ENCODE peak calls at places on chromosomes 5 and 9, in five cellular contexts. S is AG09309, E is GM10248, M is left lung, P is HCT116. H is an unnamed sample.

GRCh38 chr9:16136961-16137360 is 584.1 kb downstream of the CCDC171 start:
- DNase-seq in P (no peak), S (peak; percentile 89), M (no peak), E (no peak), H (no peak)

GRCh38 chr5:109882546-109882945 is 192.8 kb downstream of the MAN2A1 start:
- DNase-seq in S (no peak), P (no peak), M (no peak), E (no peak), H (no peak)

GRCh38 chr9:11915699-11916098 is 777.5 kb upstream of the TYRP1 start:
- DNase-seq in S (no peak), M (no peak), E (no peak), P (no peak), H (no peak)

GRCh38 chr5:124570285-124571035 is 176.0 kb downstream of the ZNF608 start:
- DNase-seq in P (no peak), M (no peak), E (no peak), S (no peak), H (no peak)

GRCh38 chr9:126761274-126761673 is 43.6 kb upstream of the ZBTB43 start:
- DNase-seq in E (no peak), M (no peak), S (no peak), P (no peak), H (no peak)

GRCh38 chr9:134422301-134422700 is 96.0 kb downstream of the RXRA start:
- DNase-seq in M (peak; percentile 81), P (no peak), E (no peak), S (no peak), H (no peak)

GRCh38 chr5:112878760-112879159 is 17.7 kb downstream of the SRP19 start:
- DNase-seq in S (no peak), E (peak; percentile 16), P (peak; percentile 19), M (no peak), H (no peak)

GRCh38 chr5:59275537-59276276 is 617.8 kb downstream of the PDE4D start:
- DNase-seq in P (no peak), E (no peak), M (peak; percentile 49), S (no peak), H (no peak)

GRCh38 chr5:138870611-138871010 is 4.5 kb downstream of the LRRTM2 start:
- DNase-seq in S (no peak), P (no peak), E (no peak), M (no peak), H (no peak)

GRCh38 chr9:14080940-14081621 is 232.9 kb downstream of the NFIB start:
- DNase-seq in E (no peak), M (no peak), P (no peak), S (no peak), H (no peak)

GRCh38 chr9:114046237-114046755 is 31.8 kb downstream of the AMBP start:
- DNase-seq in S (no peak), M (no peak), E (no peak), P (no peak), H (no peak)

GRCh38 chr5:54477941-54478478 is 22.5 kb downstream of the HSPB3 start:
- DNase-seq in P (no peak), M (no peak), E (no peak), S (no peak), H (no peak)

GRCh38 chr9:35871514-35871913 is 1.3 kb upstream of the OR13J1 start:
- DNase-seq in P (no peak), E (no peak), S (no peak), M (no peak), H (no peak)

GRCh38 chr5:138282918-138283742 is 8.7 kb upstream of the GFRA3 start:
- DNase-seq in P (peak; percentile 34), E (no peak), S (peak; percentile 24), M (no peak), H (no peak)

GRCh38 chr9:95508242-95508967 is 8.4 kb downstream of the PTCH1 start:
- DNase-seq in S (no peak), E (peak; percentile 31), M (no peak), P (no peak), H (no peak)

GRCh38 chr9:93319992-93320490 is 131.4 kb upstream of the FAM120A start:
- DNase-seq in E (no peak), P (no peak), S (no peak), M (no peak), H (no peak)

GRCh38 chr9:134964271-134964670 is 46.6 kb upstream of the FCN1 start:
- DNase-seq in P (no peak), M (peak; percentile 19), S (no peak), E (no peak), H (no peak)

GRCh38 chr9:3960661-3961144 is 339.2 kb downstream of the GLIS3 start:
- DNase-seq in P (no peak), M (no peak), E (no peak), S (no peak), H (no peak)

GRCh38 chr5:151144275-151144674 is 13.3 kb downstream of the ANXA6 start:
- DNase-seq in P (no peak), S (no peak), M (no peak), E (no peak), H (no peak)

GRCh38 chr9:124215956-124216355 is 41.8 kb upstream of the NEK6 start:
- DNase-seq in E (no peak), M (peak; percentile 21), S (no peak), P (no peak), H (no peak)

GRCh38 chr9:136791466-136792276 is 527 bp downstream of the TMEM141 start:
- DNase-seq in P (peak; percentile 68), M (peak; percentile 77), S (no peak), E (peak; percentile 50), H (peak; percentile 75)

GRCh38 chr5:172093965-172094364 is 87.5 kb upstream of the FBXW11 start:
- DNase-seq in P (no peak), E (no peak), M (no peak), S (no peak), H (no peak)

GRCh38 chr9:93978498-93978897 is 23.3 kb upstream of the BARX1 start:
- DNase-seq in M (no peak), P (no peak), S (no peak), E (no peak), H (no peak)

GRCh38 chr5:132839426-132840301 is 9.2 kb upstream of the SHROOM1 start:
- DNase-seq in S (peak; percentile 50), E (no peak), P (no peak), M (no peak), H (no peak)

GRCh38 chr5:61472172-61472958 is 140.3 kb downstream of the ZSWIM6 start:
- DNase-seq in E (no peak), P (no peak), M (no peak), S (no peak), H (no peak)

GRCh38 chr9:12822111-12822510 is 47.3 kb downstream of the LURAP1L start:
- DNase-seq in P (no peak), E (no peak), M (no peak), S (no peak), H (no peak)

GRCh38 chr9:114348906-114349482 is 19.3 kb downstream of the ORM2 start:
- DNase-seq in S (peak; percentile 99), M (peak; percentile 92), E (peak; percentile 90), P (peak; percentile 36), H (peak; percentile 74)

GRCh38 chr9:111195779-111196178 is 134.2 kb downstream of the OR2K2 start:
- DNase-seq in S (no peak), P (no peak), M (no peak), E (no peak), H (no peak)

GRCh38 chr5:68920888-68921287 is 172.9 kb upstream of the SLC30A5 start:
- DNase-seq in M (no peak), S (no peak), E (no peak), P (no peak), H (no peak)

GRCh38 chr5:144237851-144238250 is 67.2 kb downstream of the KCTD16 start:
- DNase-seq in P (no peak), S (peak; percentile 28), E (no peak), M (no peak), H (no peak)

GRCh38 chr5:181203842-181204560 is 995 bp downstream of the TRIM7 start:
- DNase-seq in E (no peak), S (no peak), M (no peak), P (no peak), H (no peak)

GRCh38 chr5:25414746-25415145 is 770.0 kb upstream of the CDH10 start:
- DNase-seq in S (no peak), M (no peak), E (no peak), P (no peak), H (no peak)

GRCh38 chr5:122118356-122118948 is 10.9 kb upstream of the ZNF474 start:
- DNase-seq in S (no peak), M (no peak), E (no peak), P (no peak), H (no peak)

GRCh38 chr9:128274245-128274644 is 1.6 kb downstream of the GOLGA2 start:
- DNase-seq in M (no peak), E (no peak), S (no peak), P (no peak), H (no peak)

GRCh38 chr9:28650327-28650726 is 1077.0 kb upstream of the C9orf72 start:
- DNase-seq in M (no peak), S (no peak), P (no peak), E (no peak), H (no peak)

GRCh38 chr5:178535299-178536175 is 54.7 kb downstream of the COL23A1 start:
- DNase-seq in S (no peak), E (no peak), P (no peak), M (no peak), H (no peak)

GRCh38 chr5:3613726-3614125 is 18.1 kb downstream of the IRX1 start:
- DNase-seq in E (no peak), M (no peak), S (no peak), P (no peak), H (no peak)

GRCh38 chr5:95446560-95447221 is 55.5 kb downstream of the FAM81B start:
- DNase-seq in E (no peak), M (no peak), S (no peak), P (no peak), H (no peak)

GRCh38 chr9:80874276-80874675 is 815.1 kb downstream of the TLE1 start:
- DNase-seq in M (no peak), E (no peak), P (no peak), S (peak; percentile 86), H (no peak)

GRCh38 chr5:53123702-53124101 is 14.1 kb upstream of the MOCS2 start:
- DNase-seq in S (no peak), P (no peak), M (no peak), E (no peak), H (no peak)
- TF ChIP-seq CTCF in S (peak; percentile 21), P (no peak), M (no peak), E (no peak), H (no peak)

GRCh38 chr5:102554092-102554491 is 55.3 kb upstream of the SLCO6A1 start:
- DNase-seq in S (no peak), M (no peak), P (no peak), E (no peak), H (no peak)

GRCh38 chr5:102554728-102555127 is 55.9 kb upstream of the SLCO6A1 start:
- DNase-seq in E (no peak), S (no peak), M (no peak), P (peak; percentile 21), H (no peak)
- TF ChIP-seq CTCF in E (no peak), S (no peak), M (peak; percentile 17), P (peak; percentile 28), H (peak; percentile 8)

GRCh38 chr9:131606896-131607567 is 61.7 kb downstream of the PRRT1B start:
- DNase-seq in P (no peak), E (no peak), S (no peak), M (no peak), H (no peak)
- TF ChIP-seq CTCF in P (peak; percentile 17), E (no peak), S (no peak), M (no peak), H (no peak)

GRCh38 chr5:163459465-163459887 is 426 bp downstream of the NUDCD2 start:
- DNase-seq in E (no peak), M (no peak), S (no peak), P (no peak), H (no peak)
- TF ChIP-seq CTCF in E (no peak), M (no peak), S (no peak), P (no peak), H (no peak)